ENCODE peak calls at places on chromosomes 2 and 18, in eight cellular contexts. C is fibroblast of pulmonary artery, F is endodermal cell, H is AG04450, K is GM23338, X is hepatocyte, R is stomach, U is colonic mucosa. Z is an unnamed sample.

GRCh38 chr2:194706179-194706578 is 950.8 kb upstream of the SLC39A10 start:
- DNase-seq in C (no peak), F (no peak), H (no peak), K (no peak), X (no peak), R (no peak), U (no peak), Z (no peak)

GRCh38 chr2:26946841-26947784 is 23.3 kb upstream of the MAPRE3 start:
- DNase-seq in C (peak; percentile 60), F (no peak), H (no peak), K (no peak), X (peak; percentile 22), R (peak; percentile 66), U (peak; percentile 36), Z (no peak)

GRCh38 chr2:99000708-99001107 is 64.7 kb upstream of the CRACDL start:
- DNase-seq in C (no peak), F (no peak), H (no peak), K (no peak), X (no peak), R (no peak), U (no peak), Z (no peak)

GRCh38 chr18:49591271-49591670 is 29.4 kb downstream of the LIPG start:
- DNase-seq in C (no peak), F (no peak), H (no peak), K (no peak), X (no peak), R (no peak), U (peak; percentile 70), Z (no peak)

GRCh38 chr2:237201461-237202287 is 116.0 kb downstream of the COPS8 start:
- DNase-seq in C (peak; percentile 67), F (peak; percentile 72), H (no peak), K (no peak), X (peak; percentile 73), R (peak; percentile 25), U (peak; percentile 32), Z (peak; percentile 51)

GRCh38 chr2:218168635-218169462 is 2.1 kb upstream of the CXCR1 start:
- DNase-seq in C (peak; percentile 47), F (peak; percentile 92), H (no peak), K (peak; percentile 91), X (peak; percentile 74), R (peak; percentile 73), U (peak; percentile 67), Z (no peak)

GRCh38 chr2:90069290-90069894 is 1377.9 kb downstream of the RPIA start:
- DNase-seq in C (no peak), F (peak; percentile 52), H (no peak), K (peak; percentile 90), X (no peak), R (peak; percentile 33), U (peak; percentile 52), Z (no peak)

GRCh38 chr2:236180831-236181453 is 12.8 kb upstream of the GBX2 start:
- DNase-seq in C (peak; percentile 83), F (peak; percentile 88), H (peak; percentile 33), K (peak; percentile 92), X (peak; percentile 80), R (peak; percentile 50), U (peak; percentile 69), Z (no peak)

GRCh38 chr2:69149631-69150215 is 136.7 kb downstream of the ANTXR1 start:
- DNase-seq in C (peak; percentile 93), F (peak; percentile 90), H (no peak), K (peak; percentile 78), X (peak; percentile 35), R (no peak), U (no peak), Z (no peak)

GRCh38 chr2:41936751-41937463 is 110.9 kb upstream of the PKDCC start:
- DNase-seq in C (no peak), F (peak; percentile 49), H (no peak), K (no peak), X (no peak), R (no peak), U (no peak), Z (no peak)

GRCh38 chr2:131645177-131645765 is 117.6 kb downstream of the CCDC74A start:
- DNase-seq in C (no peak), F (no peak), H (no peak), K (no peak), X (no peak), R (no peak), U (no peak), Z (no peak)

GRCh38 chr2:131646669-131647297 is 119.1 kb downstream of the CCDC74A start:
- DNase-seq in C (peak; percentile 10), F (no peak), H (no peak), K (no peak), X (no peak), R (no peak), U (no peak), Z (no peak)

GRCh38 chr2:131641414-131642206 is 113.9 kb downstream of the CCDC74A start:
- DNase-seq in C (peak; percentile 53), F (no peak), H (no peak), K (no peak), X (no peak), R (no peak), U (no peak), Z (no peak)
- H3K4me3 ChIP-seq in C (no peak overlapping the region), F (no peak overlapping the region), H (no peak overlapping the region), K (no peak overlapping the region), X (no peak overlapping the region), R (no peak overlapping the region), U (no peak overlapping the region), Z (no peak overlapping the region)

DNA sequence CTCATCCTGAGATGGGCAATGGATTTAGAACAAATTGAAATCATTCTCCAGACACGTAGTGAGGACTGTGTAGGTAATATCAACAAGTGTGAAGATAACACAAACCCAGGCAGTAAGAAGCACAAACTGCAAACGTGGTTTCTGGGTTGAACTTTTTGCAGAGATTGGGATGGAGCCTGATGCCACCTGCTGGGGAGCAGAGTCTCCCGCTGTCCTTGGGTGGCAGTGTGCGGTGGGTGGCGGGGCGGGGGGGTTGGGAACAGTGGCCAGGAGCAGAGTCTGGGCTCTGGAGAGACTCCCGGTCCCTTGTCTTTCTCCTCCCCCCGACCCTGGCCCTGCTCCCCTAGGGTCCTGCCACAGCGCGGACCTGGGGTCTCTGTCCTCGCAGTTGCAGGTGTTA is 19.5 kb downstream of the TRAF3IP1 start:
- DNase-seq in C (no peak), F (no peak), H (no peak), K (no peak), X (no peak), R (no peak), U (peak; percentile 24), Z (no peak)
- TF ChIP-seq CTCF in C (no peak), F (peak; percentile 11), H (no peak), K (peak; percentile 24), X (peak; percentile 14), R (no peak), U (no peak), Z (no peak)

GRCh38 chr18:12279781-12280531 is 25.8 kb downstream of the CIDEA start:
- DNase-seq in C (no peak), F (no peak), H (no peak), K (no peak), X (no peak), R (no peak), U (no peak), Z (no peak)
- H3K4me3 ChIP-seq in C (peak overlapping the region; percentile 22), F (no peak overlapping the region), H (no peak overlapping the region), K (no peak overlapping the region), X (no peak overlapping the region), R (peak overlapping the region; percentile 36), U (peak overlapping the region; percentile 11), Z (no peak overlapping the region)

GRCh38 chr2:114001936-114002335 is 112.0 kb downstream of the ACTR3 start:
- DNase-seq in C (no peak), F (no peak), H (no peak), K (no peak), X (no peak), R (no peak), U (no peak), Z (no peak)

GRCh38 chr2:114001152-114001551 is 111.3 kb downstream of the ACTR3 start:
- DNase-seq in C (no peak), F (no peak), H (no peak), K (no peak), X (no peak), R (no peak), U (no peak), Z (no peak)

GRCh38 chr2:113992090-113992489 is 102.2 kb downstream of the ACTR3 start:
- DNase-seq in C (peak; percentile 18), F (no peak), H (no peak), K (no peak), X (no peak), R (no peak), U (no peak), Z (no peak)

GRCh38 chr2:113996826-113997599 is 107.1 kb downstream of the ACTR3 start:
- DNase-seq in C (no peak), F (no peak), H (no peak), K (no peak), X (no peak), R (no peak), U (no peak), Z (no peak)
- TF ChIP-seq CTCF in C (no peak), F (no peak), H (no peak), K (no peak), X (no peak), R (no peak), U (no peak), Z (no peak)

DNA sequence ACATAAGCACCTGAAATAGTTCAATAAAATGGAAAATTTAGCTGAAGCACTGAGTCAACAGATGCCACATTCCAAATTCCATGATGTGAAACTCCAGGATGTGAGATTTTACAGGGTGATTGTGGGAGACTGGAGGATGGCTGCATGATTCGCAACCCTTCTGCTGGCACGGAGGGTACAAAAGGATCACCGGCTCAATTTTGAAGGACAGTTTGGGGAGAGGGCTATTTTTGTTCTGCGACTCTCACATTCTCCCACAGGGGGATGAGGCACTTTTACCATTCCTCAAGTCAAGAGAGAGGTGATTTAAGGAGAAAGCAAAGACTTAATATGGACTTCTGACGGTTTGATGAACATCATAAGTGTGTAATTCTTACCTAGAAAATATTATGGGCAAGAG is 138.1 kb upstream of the CWC22 start:
- DNase-seq in C (no peak), F (no peak), H (no peak), K (peak; percentile 26), X (no peak), R (no peak), U (no peak), Z (no peak)
- H3K4me3 ChIP-seq in C (no peak overlapping the region), F (no peak overlapping the region), H (no peak overlapping the region), K (no peak overlapping the region), X (no peak overlapping the region), R (no peak overlapping the region), U (no peak overlapping the region), Z (no peak overlapping the region)

GRCh38 chr2:134790487-134790886 is 47.9 kb upstream of the ACMSD start:
- DNase-seq in C (no peak), F (no peak), H (no peak), K (peak; percentile 57), X (no peak), R (no peak), U (no peak), Z (no peak)
- TF ChIP-seq CTCF in C (no peak), F (peak; percentile 59), H (peak; percentile 12), K (peak; percentile 44), X (no peak), R (no peak), U (no peak), Z (peak; percentile 2)

GRCh38 chr2:23524261-23524706 is 139.3 kb downstream of the KLHL29 start:
- DNase-seq in C (peak; percentile 28), F (no peak), H (no peak), K (no peak), X (no peak), R (no peak), U (no peak), Z (no peak)
- H3K4me3 ChIP-seq in C (no peak overlapping the region), F (no peak overlapping the region), H (no peak overlapping the region), K (no peak overlapping the region), X (no peak overlapping the region), R (no peak overlapping the region), U (no peak overlapping the region), Z (no peak overlapping the region)

Z was measured in retinal pigment epithelial cell.